ENCODE peak calls at places on chromosomes 11 and 22, in four cellular contexts. L, C, N and T are unnamed samples.

GRCh38 chr22:19178659-19179471 is at the start of gene SLC25A1:
- DNase-seq in C (peak), N (peak), L (peak), T (peak)

GRCh38 chr22:17919276-17920144 is 104.9 kb downstream of the MICAL3 start:
- DNase-seq in N (no peak), C (no peak), L (no peak), T (no peak)

GRCh38 chr11:7571640-7572000 is 57.8 kb downstream of the PPFIBP2 start:
- DNase-seq in N (peak), L (no peak), C (peak), T (no peak)

GRCh38 chr11:67043572-67044329 is 12.9 kb upstream of the RHOD start:
- DNase-seq in C (no peak), N (no peak), L (no peak), T (no peak)

GRCh38 chr11:132959663-132960062 is 572.6 kb downstream of the OPCML start:
- DNase-seq in L (no peak), N (no peak), C (no peak), T (no peak)

GRCh38 chr22:40624770-40625169 is 11.7 kb downstream of the MRTFA start:
- DNase-seq in C (no peak), N (no peak), L (no peak), T (no peak)

GRCh38 chr11:125638315-125638714 is 13.4 kb downstream of the CHEK1 start:
- DNase-seq in C (no peak), L (no peak), N (no peak), T (no peak)

GRCh38 chr22:19527321-19527721 is 3.1 kb upstream of the CLDN5 start:
- DNase-seq in L (no peak), C (no peak), N (no peak), T (no peak)

GRCh38 chr11:18192988-18193387 is 20.4 kb downstream of the MRGPRX4 start:
- DNase-seq in C (no peak), N (no peak), L (no peak), T (no peak)

GRCh38 chr11:122863704-122864326 is 18.7 kb upstream of the JHY start:
- DNase-seq in L (no peak), N (no peak), C (peak), T (no peak)

GRCh38 chr22:50567721-50568252 is 5.1 kb upstream of the SYCE3 start:
- DNase-seq in C (no peak), L (no peak), N (no peak), T (no peak)

GRCh38 chr11:44566559-44566949 is 1.1 kb downstream of the CD82 start:
- DNase-seq in C (no peak), L (no peak), N (no peak), T (no peak)
- H3K4me3 ChIP-seq in C (peak), L (peak), N (peak), T (peak)

GRCh38 chr22:24404561-24405275 is 22.7 kb upstream of the ADORA2A start:
- DNase-seq in C (no peak), N (no peak), L (no peak), T (no peak)

GRCh38 chr22:24401824-24402434 is 25.5 kb upstream of the ADORA2A start:
- DNase-seq in C (peak), N (no peak), L (no peak), T (no peak)

GRCh38 chr22:24400037-24400725 is 27.2 kb upstream of the ADORA2A start:
- DNase-seq in L (no peak), C (no peak), N (no peak), T (no peak)

GRCh38 chr22:24400726-24401596 is 26.4 kb upstream of the ADORA2A start:
- DNase-seq in L (no peak), N (no peak), C (no peak), T (no peak)

DNA sequence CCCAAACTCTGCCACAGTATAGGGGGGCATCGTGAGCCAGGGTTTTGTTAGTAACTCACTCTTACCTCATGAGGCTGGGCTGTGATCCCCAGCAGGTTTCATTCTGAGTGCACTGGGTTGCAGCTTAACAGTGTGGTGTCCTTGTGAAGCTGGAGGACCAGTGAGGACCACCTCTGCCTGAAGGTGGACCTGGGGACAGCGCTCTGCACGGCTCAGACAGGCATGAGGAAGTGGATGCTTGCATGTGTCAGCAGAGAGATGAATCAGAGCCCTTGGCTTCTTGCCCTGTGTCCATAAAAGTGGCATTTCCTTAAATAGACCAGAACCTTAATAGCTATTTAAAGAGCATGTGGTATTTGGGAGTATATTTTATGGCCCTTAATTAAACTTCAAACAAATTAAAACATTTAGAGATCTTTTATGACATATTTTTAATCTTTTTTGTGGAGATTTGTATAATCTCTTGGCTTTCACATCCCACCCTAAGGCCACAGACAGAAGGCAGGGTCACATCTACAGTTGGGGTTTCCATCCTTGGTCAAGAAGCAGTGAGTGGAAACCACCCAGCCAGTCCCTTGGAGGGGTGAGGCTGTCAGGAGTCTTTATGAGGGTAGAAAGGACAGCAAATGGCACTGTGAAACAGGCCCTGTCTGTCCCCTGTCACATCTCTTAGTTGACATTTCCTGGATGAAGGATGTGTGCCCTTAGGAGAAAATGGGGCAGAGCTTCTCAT is 24.8 kb upstream of the ADORA2A start:
- DNase-seq in N (no peak), C (peak), L (no peak), T (no peak)
- H3K4me3 ChIP-seq in N (no peak), C (peak), L (no peak), T (peak)

GRCh38 chr11:121024989-121025388 is 1.1 kb downstream of the TBCEL start:
- DNase-seq in L (no peak), N (no peak), C (no peak), T (no peak)
- H3K4me3 ChIP-seq in L (peak), N (peak), C (peak), T (peak)

DNA sequence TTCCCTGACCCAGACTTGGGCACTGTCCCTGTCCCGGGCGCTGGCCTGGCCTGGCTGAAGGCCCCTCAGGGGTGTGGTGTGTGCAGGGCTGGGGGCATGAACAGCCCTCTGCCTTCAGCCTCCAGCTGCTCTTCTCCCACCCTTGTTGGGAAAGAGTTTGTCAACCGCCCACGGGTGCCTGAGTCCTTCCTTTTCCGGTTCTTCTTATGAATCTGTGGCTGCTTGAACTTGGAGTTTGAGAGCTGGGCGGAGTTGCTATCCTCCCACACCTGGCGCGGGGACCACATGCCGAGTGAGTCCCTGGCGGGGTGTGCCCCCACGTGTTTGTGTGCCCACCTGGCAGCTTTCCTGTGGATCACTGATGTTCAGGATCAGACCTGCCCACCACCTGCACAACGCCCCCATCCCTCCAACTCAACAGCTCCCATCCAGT is 13.4 kb downstream of the NFAM1 start:
- DNase-seq in L (no peak), N (peak), C (no peak), T (no peak)
- H3K4me3 ChIP-seq in L (no peak), N (no peak), C (no peak), T (no peak)

DNA sequence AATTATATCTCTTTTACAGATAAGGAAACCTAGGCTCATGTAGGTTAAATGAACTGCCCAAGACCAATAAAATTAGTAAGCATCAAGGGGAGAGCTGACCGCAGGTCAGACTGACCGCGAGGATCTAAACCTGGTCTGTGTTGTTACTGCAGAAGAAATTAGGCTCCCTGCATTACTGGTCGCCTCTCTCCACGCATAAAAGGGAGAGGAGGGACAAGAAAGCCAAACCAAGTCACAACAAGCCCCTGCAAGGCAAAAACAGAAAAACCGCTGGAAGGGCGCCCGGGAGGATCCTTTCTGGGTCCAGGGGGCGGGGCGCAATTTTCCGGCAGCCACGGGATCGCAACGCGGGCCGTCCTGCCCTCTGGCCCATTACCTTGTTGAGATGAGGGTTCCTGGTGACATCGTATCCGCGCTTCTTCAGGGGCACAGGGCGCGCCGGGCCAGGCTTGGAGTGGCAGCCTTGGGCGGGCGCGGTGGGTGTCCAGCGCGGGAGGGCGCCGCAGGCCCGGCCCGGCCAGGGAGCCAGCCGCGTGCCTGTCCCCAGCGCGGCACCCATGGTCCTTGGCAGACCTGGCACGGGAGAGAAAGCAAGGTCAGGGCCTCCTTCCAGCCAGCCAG is 920 bp downstream of the ME3 start:
- DNase-seq in N (peak), C (peak), L (no peak), T (no peak)
- H3K4me3 ChIP-seq in N (peak), C (peak), L (peak), T (peak)

GRCh38 chr11:114077482-114078305 is 18.2 kb downstream of the ZBTB16 start:
- DNase-seq in C (no peak), L (no peak), N (no peak), T (no peak)

GRCh38 chr11:114076974-114077373 is 17.5 kb downstream of the ZBTB16 start:
- DNase-seq in C (no peak), L (no peak), N (no peak), T (no peak)

GRCh38 chr11:114075343-114075610 is 15.8 kb downstream of the ZBTB16 start:
- DNase-seq in C (no peak), L (no peak), N (no peak), T (no peak)

GRCh38 chr11:114074546-114075342 is 15.2 kb downstream of the ZBTB16 start:
- DNase-seq in N (no peak), C (no peak), L (no peak), T (no peak)

GRCh38 chr11:114075891-114076441 is 16.5 kb downstream of the ZBTB16 start:
- DNase-seq in N (no peak), C (no peak), L (no peak), T (no peak)
- H3K4me3 ChIP-seq in N (peak), C (no peak), L (no peak), T (no peak)

GRCh38 chr11:114168086-114168448 is 108.6 kb downstream of the ZBTB16 start:
- DNase-seq in C (no peak), L (no peak), N (no peak), T (no peak)

GRCh38 chr11:114167355-114168085 is 108.0 kb downstream of the ZBTB16 start:
- DNase-seq in L (no peak), N (no peak), C (no peak), T (no peak)

GRCh38 chr11:114166897-114167323 is 107.4 kb downstream of the ZBTB16 start:
- DNase-seq in N (no peak), L (no peak), C (peak), T (no peak)

GRCh38 chr11:114165326-114166230 is 106.1 kb downstream of the ZBTB16 start:
- DNase-seq in N (no peak), L (no peak), C (no peak), T (no peak)

GRCh38 chr11:114166389-114166788 is 106.9 kb downstream of the ZBTB16 start:
- DNase-seq in C (no peak), L (no peak), N (no peak), T (no peak)
- H3K4me3 ChIP-seq in C (no peak), L (no peak), N (no peak), T (no peak)

DNA sequence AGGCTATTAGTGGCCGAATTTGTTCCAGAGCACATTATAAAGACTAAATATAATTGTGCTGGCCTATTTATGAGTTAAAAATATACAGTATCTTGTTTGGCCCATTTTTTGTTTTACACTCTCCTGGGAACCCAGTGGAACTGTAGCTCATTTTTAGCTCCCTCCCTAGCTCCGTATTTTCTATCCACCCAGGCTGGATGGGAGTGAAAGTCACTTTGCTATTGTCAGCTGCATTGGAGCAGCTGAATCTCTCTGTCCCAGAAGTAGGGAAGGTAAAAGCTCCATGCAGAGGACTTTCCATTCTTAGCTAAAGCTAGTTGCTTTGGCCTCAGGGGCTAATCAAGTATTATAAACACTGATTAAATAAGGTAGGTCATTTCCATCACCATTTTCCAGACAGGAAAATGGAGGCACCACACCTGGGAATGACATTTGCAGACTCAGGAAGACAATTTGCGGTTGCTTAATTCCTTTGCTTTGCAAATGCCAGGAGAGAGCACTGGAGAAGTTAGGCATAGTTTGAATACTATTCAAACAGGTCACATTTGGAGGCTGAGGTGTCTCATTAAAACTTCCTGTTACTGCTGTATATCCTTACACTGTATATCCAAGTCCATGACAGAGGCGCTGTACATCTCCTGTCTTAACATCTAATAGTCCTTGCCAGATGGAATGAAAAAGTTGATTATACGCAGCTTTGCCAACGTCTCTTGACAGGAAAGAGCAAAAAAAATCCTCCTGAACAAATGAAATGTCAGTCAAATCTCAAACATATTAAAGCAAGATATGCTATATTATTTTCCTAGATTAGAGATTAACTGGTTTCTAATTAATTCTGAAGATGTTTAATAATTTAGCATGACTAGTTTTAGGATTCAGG is 338.1 kb upstream of the KIRREL3 start:
- DNase-seq in N (no peak), C (no peak), L (no peak), T (no peak)
- H3K4me3 ChIP-seq in N (no peak), C (no peak), L (no peak), T (no peak)

GRCh38 chr11:128890216-128890542 is 977 bp upstream of the KCNJ5 start:
- DNase-seq in L (no peak), C (no peak), N (no peak), T (no peak)

GRCh38 chr11:128890543-128891409 is at the start of gene KCNJ5:
- DNase-seq in C (peak), N (peak), L (no peak), T (no peak)

GRCh38 chr11:128892866-128893565 is 1.9 kb downstream of the KCNJ5 start:
- DNase-seq in L (no peak), C (no peak), N (no peak), T (no peak)

GRCh38 chr11:128891410-128891861 is 280 bp downstream of the KCNJ5 start:
- DNase-seq in L (no peak), C (no peak), N (no peak), T (no peak)

GRCh38 chr11:128891912-128892398 is 799 bp downstream of the KCNJ5 start:
- DNase-seq in L (no peak), C (no peak), N (no peak), T (no peak)
- H3K4me3 ChIP-seq in L (no peak), C (no peak), N (peak), T (no peak)

GRCh38 chr11:128373011-128373410 is 214.3 kb downstream of the ETS1 start:
- DNase-seq in C (no peak), L (no peak), N (no peak), T (no peak)

GRCh38 chr11:128365044-128365443 is 222.3 kb downstream of the ETS1 start:
- DNase-seq in C (no peak), L (no peak), N (no peak), T (no peak)

GRCh38 chr11:128367573-128367972 is 219.8 kb downstream of the ETS1 start:
- DNase-seq in C (no peak), N (no peak), L (peak), T (peak)
- H3K4me3 ChIP-seq in C (no peak), N (no peak), L (peak), T (no peak)